ENCODE peak calls at places on chromosomes 4 and X, in six cellular contexts. A, P, U, C, N and B are unnamed samples. For H3K9me3, the result is how much of the 10 kb centered on the place peaks cover.

GRCh38 chr4:16582526-16582925 is 315.9 kb downstream of the LDB2 start:
- DNase-seq in A (no peak), P (peak), U (peak), C (no peak), N (no peak), B (no peak)

GRCh38 chr4:2284161-2284933 is 22.4 kb upstream of the MXD4 start:
- DNase-seq in A (no peak), P (no peak), U (no peak), C (no peak), N (no peak), B (no peak)

GRCh38 chr4:116016201-116016600 is 902.8 kb upstream of the NDST4 start:
- DNase-seq in A (no peak), P (no peak), U (no peak), C (peak), N (peak), B (no peak)

GRCh38 chr4:147118523-147118922 is 172.9 kb upstream of the TTC29 start:
- DNase-seq in A (no peak), P (no peak), U (no peak), C (peak), N (peak), B (no peak)

GRCh38 chrX:26925088-26925487 is 538.1 kb downstream of the PPP4R3C start:
- DNase-seq in A (no peak), P (no peak), U (no peak), C (no peak), N (no peak), B (no peak)

GRCh38 chr4:17762705-17763104 is 18.7 kb downstream of the FAM184B start:
- DNase-seq in A (no peak), P (peak), U (no peak), C (peak), N (no peak), B (no peak)

GRCh38 chr4:51836531-51836930 is 6.4 kb upstream of the DCUN1D4 start:
- DNase-seq in A (no peak), P (no peak), U (no peak), C (peak), N (no peak), B (no peak)

GRCh38 chrX:119617511-119618164 is 11.4 kb upstream of the NKRF start:
- DNase-seq in A (no peak), P (no peak), U (no peak), C (no peak), N (no peak), B (no peak)

GRCh38 chr4:107747748-107748486 is 27.9 kb upstream of the PAPSS1 start:
- DNase-seq in A (no peak), P (no peak), U (no peak), C (no peak), N (no peak), B (no peak)

GRCh38 chr4:139656614-139657486 is 8.8 kb upstream of the MGST2 start:
- DNase-seq in A (peak), P (peak), U (no peak), C (peak), N (peak), B (peak)

GRCh38 chrX:4831574-4831973 is 1118.1 kb upstream of the PRKX start:
- DNase-seq in A (no peak), P (no peak), U (no peak), C (no peak), N (no peak), B (no peak)

GRCh38 chrX:45850197-45850774 is 649.6 kb upstream of the DIPK2B start:
- DNase-seq in A (no peak), P (no peak), U (no peak), C (no peak), N (peak), B (peak)

GRCh38 chrX:45505214-45505613 is 304.5 kb upstream of the DIPK2B start:
- DNase-seq in A (no peak), P (no peak), U (no peak), C (peak), N (peak), B (no peak)

GRCh38 chr4:181863846-181864245 is 379.4 kb upstream of the TENM3 start:
- DNase-seq in A (no peak), P (no peak), U (no peak), C (no peak), N (no peak), B (no peak)

GRCh38 chr4:4446434-4446833 is 59.5 kb downstream of the NSG1 start:
- DNase-seq in A (no peak), P (no peak), U (no peak), C (no peak), N (peak), B (no peak)

GRCh38 chrX:153726286-153727107 is 1.8 kb downstream of the ABCD1 start:
- DNase-seq in A (peak), P (peak), U (no peak), C (peak), N (peak), B (peak)

GRCh38 chr4:180967936-180968335 is 1275.3 kb upstream of the TENM3 start:
- DNase-seq in A (no peak), P (no peak), U (no peak), C (no peak), N (no peak), B (no peak)

GRCh38 chrX:150299579-150299978 is 63.5 kb upstream of the MAMLD1 start:
- DNase-seq in A (no peak), P (no peak), U (no peak), C (no peak), N (no peak), B (no peak)
- H3K9me3 ChIP-seq in A (under half), P (under half), U (under half), C (under half), N (under half), B (under half)

GRCh38 chr4:176995-177394 is 52.7 kb downstream of the ZNF718 start:
- DNase-seq in A (no peak), P (no peak), U (no peak), C (no peak), N (no peak), B (no peak)
- H3K9me3 ChIP-seq in A (half or more), P (under half), U (under half), C (under half), N (half or more), B (under half)

DNA sequence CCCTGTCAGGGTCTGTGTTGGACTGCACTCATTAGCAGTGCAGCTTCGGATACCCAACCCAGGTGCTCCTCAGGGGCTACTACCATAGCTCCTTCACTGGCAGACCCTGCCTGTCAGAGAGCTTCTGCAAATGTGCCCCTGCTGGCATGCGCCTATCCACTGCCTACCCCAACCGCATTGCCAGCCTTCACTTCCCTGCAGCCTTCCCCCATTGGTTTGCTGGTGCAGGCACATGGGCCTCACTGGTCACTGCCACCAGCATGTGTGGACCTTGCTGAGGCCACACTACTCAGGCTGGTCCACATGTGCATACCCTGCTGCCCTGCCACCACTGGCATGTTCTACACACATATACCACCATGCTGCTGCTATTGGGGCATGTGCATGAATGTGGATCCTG is 72.5 kb upstream of the MAGEH1 start:
- DNase-seq in A (no peak), P (no peak), U (no peak), C (no peak), N (no peak), B (no peak)
- H3K9me3 ChIP-seq in A (under half), P (under half), U (under half), C (under half), N (under half), B (under half)

GRCh38 chrX:40016702-40017101 is 81.1 kb downstream of the BCOR start:
- DNase-seq in A (no peak), P (no peak), U (no peak), C (no peak), N (no peak), B (no peak)
- H3K9me3 ChIP-seq in A (under half), P (under half), U (under half), C (under half), N (under half), B (under half)

DNA sequence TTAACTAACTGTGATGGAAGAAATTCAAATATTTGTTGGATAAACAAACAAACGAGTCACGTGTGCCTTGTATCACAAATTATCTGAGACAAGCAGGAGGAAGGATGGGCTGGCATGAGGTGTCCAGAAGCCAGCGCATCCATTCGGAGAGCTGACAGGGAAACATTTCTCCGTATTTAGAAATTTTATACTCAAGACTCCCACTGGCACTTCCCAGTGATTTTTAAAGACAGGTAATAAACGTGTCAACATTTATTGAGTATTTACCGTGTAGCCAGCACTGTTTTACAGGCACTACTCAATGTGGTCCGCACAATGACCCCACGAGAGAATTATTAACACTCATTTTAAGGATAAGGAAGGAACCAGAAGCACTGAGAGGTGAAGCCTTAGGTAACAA is 23.2 kb downstream of the GEMIN8 start:
- DNase-seq in A (no peak), P (no peak), U (no peak), C (no peak), N (no peak), B (no peak)
- H3K9me3 ChIP-seq in A (under half), P (under half), U (under half), C (under half), N (under half), B (under half)

DNA sequence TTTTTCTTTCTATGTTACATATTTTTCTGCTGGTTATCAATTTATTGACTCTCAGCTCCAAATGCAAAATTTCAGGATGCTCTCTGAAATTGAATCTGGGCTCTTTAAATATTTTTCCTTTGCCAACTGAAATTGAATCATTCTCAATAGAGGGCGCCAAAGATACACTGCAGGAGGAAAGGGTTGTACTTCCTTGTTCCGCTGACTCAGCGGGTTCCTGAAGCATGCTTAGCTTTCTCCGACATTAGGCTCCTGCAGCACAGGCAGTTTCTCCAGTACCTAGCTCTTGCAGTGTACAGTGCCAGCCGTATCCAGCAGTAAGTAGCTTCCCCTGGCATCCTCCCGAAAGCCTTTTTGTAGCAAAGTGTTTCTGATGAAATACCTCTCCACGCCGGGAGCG is 28.8 kb upstream of the CFAP47 start:
- DNase-seq in A (no peak), P (peak), U (peak), C (peak), N (peak), B (no peak)
- H3K9me3 ChIP-seq in A (under half), P (under half), U (under half), C (under half), N (under half), B (under half)

DNA sequence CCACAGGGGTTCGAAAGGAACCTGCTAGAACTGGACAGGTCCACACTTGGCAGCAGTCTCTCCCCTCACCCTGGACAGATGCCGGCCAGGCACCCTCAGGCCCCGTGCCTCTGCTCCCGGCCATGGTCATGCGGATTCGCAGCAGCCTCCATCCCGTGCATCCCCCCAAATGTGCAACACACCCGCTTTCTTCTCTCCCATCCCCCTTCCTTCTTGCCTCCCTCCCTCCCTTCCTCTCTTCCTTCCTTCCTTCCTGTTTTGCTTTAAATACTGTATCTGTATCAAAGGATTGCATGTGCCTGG is 35.0 kb upstream of the HMX1 start:
- DNase-seq in A (no peak), P (no peak), U (no peak), C (no peak), N (no peak), B (no peak)
- H3K9me3 ChIP-seq in A (under half), P (under half), U (under half), C (under half), N (under half), B (under half)